ENCODE peak calls at places on chromosomes 7 and 10, in four cellular contexts. Z is right cardiac atrium; N is CD8-positive, alpha-beta T cell; W is caudate nucleus. L is an unnamed sample.

GRCh38 chr10:80459047-80459865 is 5.1 kb downstream of the TSPAN14 start:
- DNase-seq in Z (peak), N (peak), W (no peak), L (no peak)

GRCh38 chr10:87976101-87976743 is 112.8 kb downstream of the PTEN start:
- DNase-seq in Z (no peak), N (no peak), W (no peak), L (no peak)

GRCh38 chr10:36345770-36346169 is 703.7 kb upstream of the FZD8 start:
- DNase-seq in Z (no peak), N (no peak), W (no peak), L (no peak)

GRCh38 chr7:117929217-117929616 is 56.0 kb upstream of the CTTNBP2 start:
- DNase-seq in Z (no peak), N (no peak), W (no peak), L (no peak)

GRCh38 chr10:91796332-91797076 is 1.7 kb upstream of the TNKS2 start:
- DNase-seq in Z (peak), N (peak), W (no peak), L (no peak)

GRCh38 chr7:155660758-155661093 is 16.3 kb downstream of the RBM33 start:
- DNase-seq in Z (no peak), N (no peak), W (no peak), L (no peak)

GRCh38 chr10:132574783-132575319 is 37.3 kb downstream of the INPP5A start:
- DNase-seq in Z (peak), N (no peak), W (no peak), L (no peak)

GRCh38 chr7:27277628-27278027 is 35.0 kb downstream of the EVX1 start:
- DNase-seq in Z (no peak), N (no peak), W (no peak), L (peak)

GRCh38 chr10:42795701-42796100 is 13.1 kb downstream of the BMS1 start:
- DNase-seq in Z (no peak), N (no peak), W (no peak), L (no peak)

GRCh38 chr7:121744319-121744718 is 128.6 kb upstream of the PTPRZ1 start:
- DNase-seq in Z (no peak), N (no peak), W (no peak), L (peak)

GRCh38 chr10:116097239-116097751 is 175.7 kb downstream of the GFRA1 start:
- DNase-seq in Z (no peak), N (no peak), W (no peak), L (no peak)

GRCh38 chr7:143882611-143883078 is 19.3 kb downstream of the TCAF1 start:
- DNase-seq in Z (peak), N (no peak), W (no peak), L (no peak)

GRCh38 chr7:19099194-19099593 is 18.2 kb downstream of the TWIST1 start:
- DNase-seq in Z (no peak), N (no peak), W (no peak), L (no peak)

GRCh38 chr7:107600816-107601215 is 20.8 kb downstream of the BCAP29 start:
- DNase-seq in Z (no peak), N (no peak), W (no peak), L (no peak)

GRCh38 chr10:16700331-16700730 is 116.9 kb downstream of the RSU1 start:
- DNase-seq in Z (no peak), N (no peak), W (no peak), L (no peak)

GRCh38 chr7:88111136-88111748 is 108.6 kb downstream of the SRI start:
- DNase-seq in Z (no peak), N (no peak), W (no peak), L (no peak)

GRCh38 chr7:98880485-98880884 is 2.2 kb downstream of the TRRAP start:
- DNase-seq in Z (no peak), N (no peak), W (no peak), L (no peak)

GRCh38 chr7:46296526-46296925 is 375.5 kb upstream of the IGFBP3 start:
- DNase-seq in Z (no peak), N (no peak), W (no peak), L (no peak)

GRCh38 chr7:105003275-105003674 is 10.7 kb upstream of the KMT2E start:
- DNase-seq in Z (no peak), N (peak), W (no peak), L (no peak)

GRCh38 chr10:73859441-73860049 is 14.8 kb downstream of the CAMK2G start:
- DNase-seq in Z (no peak), N (peak), W (no peak), L (no peak)

GRCh38 chr7:2003931-2004812 is 228.6 kb downstream of the MAD1L1 start:
- DNase-seq in Z (peak), N (no peak), W (no peak), L (no peak)

GRCh38 chr7:27689045-27689877 is 26.6 kb upstream of the HIBADH start:
- DNase-seq in Z (no peak), N (no peak), W (no peak), L (no peak)

GRCh38 chr10:78177013-78177370 is 143.3 kb downstream of the RPS24 start:
- DNase-seq in Z (no peak), N (no peak), W (no peak), L (no peak)

GRCh38 chr10:110263164-110263563 is 41.6 kb downstream of the SMNDC1 start:
- DNase-seq in Z (no peak), N (no peak), W (no peak), L (no peak)

GRCh38 chr10:73414230-73414981 is 548 bp upstream of the ANXA7 start:
- DNase-seq in Z (no peak), N (no peak), W (no peak), L (peak)

GRCh38 chr7:45610019-45610418 is 35.9 kb downstream of the ADCY1 start:
- DNase-seq in Z (no peak), N (no peak), W (no peak), L (no peak)

GRCh38 chr10:122348951-122349361 is 25.6 kb upstream of the PLEKHA1 start:
- DNase-seq in Z (no peak), N (no peak), W (no peak), L (no peak)

GRCh38 chr7:70693690-70694356 is 438.1 kb upstream of the GALNT17 start:
- DNase-seq in Z (peak), N (peak), W (no peak), L (no peak)

GRCh38 chr10:5684971-5685763 is 529 bp downstream of the TASOR2 start:
- DNase-seq in Z (peak), N (peak), W (no peak), L (peak)

GRCh38 chr10:66292456-66292855 is 633.4 kb upstream of the LRRTM3 start:
- DNase-seq in Z (no peak), N (no peak), W (no peak), L (no peak)

GRCh38 chr10:121498071-121498470 is 100.2 kb downstream of the FGFR2 start:
- DNase-seq in Z (no peak), N (no peak), W (no peak), L (no peak)

GRCh38 chr7:22129819-22130580 is 184.3 kb upstream of the CDCA7L start:
- DNase-seq in Z (no peak), N (no peak), W (no peak), L (no peak)

GRCh38 chr7:138023618-138024333 is 21.9 kb upstream of the CREB3L2 start:
- DNase-seq in Z (no peak), N (no peak), W (no peak), L (no peak)

GRCh38 chr7:32298403-32299132 is 191.6 kb downstream of the LSM5 start:
- DNase-seq in Z (peak), N (no peak), W (no peak), L (no peak)

GRCh38 chr7:156614434-156615264 is 25.9 kb upstream of the RNF32 start:
- DNase-seq in Z (no peak), N (no peak), W (no peak), L (no peak)

GRCh38 chr10:46106410-46107255 is 60.6 kb upstream of the MSMB start:
- DNase-seq in Z (peak), N (peak), W (no peak), L (no peak)
- H3K27ac ChIP-seq in Z (peak), N (no peak), W (no peak), L (no peak)

DNA sequence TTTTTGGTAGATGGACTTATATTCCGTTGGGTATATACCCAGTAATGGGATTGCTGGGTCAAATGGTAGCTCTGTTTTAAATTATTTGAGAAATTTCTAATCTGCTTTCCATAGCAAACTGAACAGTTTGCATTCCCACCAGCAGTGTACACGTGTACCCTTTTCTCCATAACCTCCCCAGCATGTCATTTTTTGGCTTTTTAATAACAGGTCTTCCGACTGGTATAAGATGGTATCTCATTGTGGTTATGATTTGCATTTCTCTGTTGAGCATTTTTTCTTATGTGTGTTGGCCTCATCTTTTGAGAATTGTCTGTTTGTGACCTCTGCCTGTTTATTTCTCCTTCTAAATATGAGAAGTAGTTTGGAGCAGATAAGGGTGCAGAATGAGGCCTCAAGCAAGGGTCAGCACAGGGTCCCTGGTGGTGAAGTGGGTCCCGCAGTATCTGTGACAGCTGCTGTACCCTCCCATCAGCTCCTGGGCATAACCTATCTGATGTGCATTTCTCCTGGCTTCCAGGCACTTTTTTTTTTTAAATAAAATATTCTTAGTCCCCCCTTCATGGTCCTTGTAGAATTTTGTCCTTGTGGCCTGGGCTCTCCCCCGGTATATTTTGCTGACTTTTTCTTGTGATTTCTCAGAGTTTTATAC is 73.5 kb downstream of the PROSER2 start:
- DNase-seq in Z (no peak), N (no peak), W (no peak), L (no peak)
- H3K27ac ChIP-seq in Z (no peak), N (no peak), W (no peak), L (peak)

GRCh38 chr7:29684787-29685650 is 121.3 kb upstream of the WIPF3 start:
- DNase-seq in Z (peak), N (peak), W (no peak), L (peak)
- H3K27ac ChIP-seq in Z (peak), N (peak), W (peak), L (peak)

GRCh38 chr10:1609596-1609995 is 127.7 kb downstream of the ADARB2 start:
- DNase-seq in Z (no peak), N (no peak), W (no peak), L (no peak)
- H3K27ac ChIP-seq in Z (no peak), N (no peak), W (no peak), L (no peak)

GRCh38 chr10:47166405-47166777 is 133.6 kb upstream of the GDF10 start:
- DNase-seq in Z (peak), N (no peak), W (no peak), L (no peak)

GRCh38 chr10:47164800-47165128 is 135.2 kb upstream of the GDF10 start:
- DNase-seq in Z (no peak), N (no peak), W (no peak), L (no peak)

GRCh38 chr10:47164126-47164799 is 135.7 kb upstream of the GDF10 start:
- DNase-seq in Z (no peak), N (no peak), W (no peak), L (peak)

GRCh38 chr10:47165168-47165710 is 134.8 kb upstream of the GDF10 start:
- DNase-seq in Z (no peak), N (no peak), W (no peak), L (no peak)

DNA sequence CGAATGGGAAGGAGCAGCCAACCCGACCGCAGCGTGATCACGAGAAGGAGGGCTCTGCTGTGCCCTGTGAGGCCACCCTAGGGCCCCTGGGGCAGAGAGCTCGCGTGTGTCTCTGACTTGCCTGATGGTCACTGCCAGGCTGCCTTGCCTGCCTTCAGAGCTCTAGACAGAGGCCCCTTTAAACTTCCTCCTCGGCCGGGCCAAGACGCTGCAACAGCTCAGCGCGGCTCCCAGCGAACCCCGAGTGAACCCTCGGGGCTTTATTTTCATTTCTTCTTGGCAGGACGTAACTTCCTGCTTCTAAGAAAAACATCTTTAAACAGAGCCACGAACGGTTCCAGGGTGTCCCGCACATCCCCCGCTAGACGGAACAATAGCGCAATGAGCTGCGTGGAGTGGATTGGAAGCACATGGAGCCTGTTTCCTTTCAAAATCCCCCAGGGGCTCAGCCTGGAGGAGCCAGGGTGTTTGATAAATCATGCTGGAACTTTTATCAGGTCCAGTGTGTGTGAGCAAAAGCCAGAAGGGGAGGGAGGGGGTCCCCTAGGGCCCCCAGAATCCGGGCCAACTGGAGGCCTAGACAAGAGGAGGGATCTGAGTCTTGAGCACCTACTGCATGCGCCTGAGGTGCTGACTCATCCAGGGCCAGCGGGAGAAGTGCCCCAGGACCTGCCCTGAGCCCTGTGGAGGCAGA is 134.1 kb upstream of the GDF10 start:
- DNase-seq in Z (peak), N (peak), W (no peak), L (no peak)
- H3K27ac ChIP-seq in Z (peak), N (peak), W (peak), L (peak)

GRCh38 chr10:124105594-124105993 is 12.2 kb upstream of the CHST15 start:
- DNase-seq in Z (no peak), N (no peak), W (no peak), L (no peak)
- H3K27ac ChIP-seq in Z (no peak), N (no peak), W (peak), L (peak)

GRCh38 chr10:129041916-129042315 is 425.1 kb upstream of the MGMT start:
- DNase-seq in Z (no peak), N (no peak), W (no peak), L (no peak)
- H3K27ac ChIP-seq in Z (no peak), N (no peak), W (no peak), L (no peak)

GRCh38 chr10:69461327-69462025 is 10.2 kb downstream of the TSPAN15 start:
- DNase-seq in Z (no peak), N (no peak), W (no peak), L (no peak)

GRCh38 chr10:69458426-69459100 is 7.3 kb downstream of the TSPAN15 start:
- DNase-seq in Z (peak), N (no peak), W (peak), L (no peak)

GRCh38 chr10:69459101-69459805 is 8.0 kb downstream of the TSPAN15 start:
- DNase-seq in Z (no peak), N (no peak), W (no peak), L (no peak)

GRCh38 chr10:69459893-69460575 is 8.8 kb downstream of the TSPAN15 start:
- DNase-seq in Z (peak), N (no peak), W (no peak), L (no peak)

DNA sequence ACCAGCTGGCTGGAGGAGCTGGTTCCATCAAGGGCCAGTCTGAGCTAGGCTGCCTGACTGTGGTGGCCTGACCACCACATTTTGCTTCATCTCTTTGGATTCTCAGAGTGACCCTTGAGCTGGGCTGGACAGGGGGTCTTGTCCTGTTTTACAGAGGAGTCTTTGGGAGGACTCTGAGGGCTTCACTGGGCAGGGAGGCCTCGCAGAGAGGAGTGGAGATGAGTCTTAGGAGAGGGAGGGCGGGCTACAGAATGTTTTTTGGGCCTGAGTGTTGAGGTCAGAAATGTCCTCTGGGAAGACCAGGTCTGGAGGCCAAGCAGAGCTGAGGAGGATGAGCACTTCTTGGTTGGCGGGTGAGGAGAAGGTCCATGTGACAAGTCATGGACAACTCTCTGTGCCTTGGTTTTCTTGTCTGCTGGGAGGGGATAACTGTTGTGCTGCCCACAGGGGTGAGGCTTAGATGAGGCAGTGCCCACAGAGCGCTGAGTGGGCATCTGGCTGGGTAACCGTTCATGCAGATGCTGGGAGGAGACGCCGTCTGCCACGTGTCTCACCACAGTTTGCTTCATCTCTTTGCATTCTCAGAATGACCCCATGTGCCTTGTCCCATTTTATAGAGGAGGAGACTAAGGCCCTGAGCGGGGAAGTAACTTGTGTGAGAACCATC is 9.4 kb downstream of the TSPAN15 start:
- DNase-seq in Z (no peak), N (no peak), W (no peak), L (no peak)
- H3K27ac ChIP-seq in Z (peak), N (no peak), W (no peak), L (no peak)

GRCh38 chr7:23539494-23539907 is 7.7 kb upstream of the TRA2A start:
- DNase-seq in Z (no peak), N (no peak), W (no peak), L (no peak)
- H3K27ac ChIP-seq in Z (no peak), N (no peak), W (no peak), L (no peak)

GRCh38 chr10:1674501-1674900 is 62.8 kb downstream of the ADARB2 start:
- DNase-seq in Z (no peak), N (no peak), W (no peak), L (no peak)
- H3K27ac ChIP-seq in Z (no peak), N (no peak), W (no peak), L (no peak)